ENCODE peak calls at places on chromosomes 2 and 18, in six cellular contexts. S, Q, O, L, T and U are unnamed samples.

GRCh38 chr2:36359006-36359580 is 3.5 kb downstream of the CRIM1 start:
- DNase-seq in S (no peak), Q (no peak), O (no peak), L (no peak), T (no peak), U (no peak)

GRCh38 chr2:238580486-238580885 is 153.8 kb downstream of the ASB1 start:
- DNase-seq in S (no peak), Q (peak), O (no peak), L (peak), T (no peak), U (no peak)

GRCh38 chr2:79432731-79433146 is 80.1 kb upstream of the CTNNA2 start:
- DNase-seq in S (no peak), Q (peak), O (peak), L (no peak), T (no peak), U (no peak)

GRCh38 chr2:234492687-234493086 is 4.2 kb downstream of the ARL4C start:
- DNase-seq in S (no peak), Q (no peak), O (no peak), L (no peak), T (no peak), U (no peak)

GRCh38 chr2:73069041-73069854 is 2.3 kb downstream of the SFXN5 start:
- DNase-seq in S (no peak), Q (no peak), O (no peak), L (no peak), T (no peak), U (no peak)

GRCh38 chr2:173851256-173851655 is 113.9 kb downstream of the SP3 start:
- DNase-seq in S (no peak), Q (no peak), O (no peak), L (no peak), T (peak), U (no peak)

GRCh38 chr2:15765211-15765610 is 173.5 kb downstream of the DDX1 start:
- DNase-seq in S (no peak), Q (no peak), O (no peak), L (no peak), T (no peak), U (no peak)

GRCh38 chr2:10914272-10914693 is 2.5 kb downstream of the KCNF1 start:
- DNase-seq in S (no peak), Q (no peak), O (no peak), L (peak), T (no peak), U (peak)

GRCh38 chr2:98468621-98469236 is 24.1 kb downstream of the INPP4A start:
- DNase-seq in S (no peak), Q (no peak), O (no peak), L (no peak), T (no peak), U (no peak)

GRCh38 chr2:41965886-41966285 is 81.9 kb upstream of the PKDCC start:
- DNase-seq in S (no peak), Q (no peak), O (no peak), L (no peak), T (peak), U (no peak)

GRCh38 chr18:57915848-57916596 is 112.9 kb upstream of the ATP8B1 start:
- DNase-seq in S (no peak), Q (no peak), O (peak), L (no peak), T (no peak), U (no peak)

GRCh38 chr18:35185771-35186170 is 55.1 kb upstream of the ZNF397 start:
- DNase-seq in S (no peak), Q (no peak), O (no peak), L (no peak), T (no peak), U (no peak)

GRCh38 chr2:226536410-226536809 is 263.2 kb downstream of the IRS1 start:
- DNase-seq in S (no peak), Q (no peak), O (no peak), L (no peak), T (no peak), U (no peak)
- TF ChIP-seq POLR2A in S (no peak), Q (no peak), O (no peak), L (no peak), T (no peak), U (no peak)

GRCh38 chr2:182866461-182867369 is at the start of gene FRZB:
- DNase-seq in S (no peak), Q (peak), O (peak), L (peak), T (peak), U (no peak)
- TF ChIP-seq POLR2A in S (no peak), Q (no peak), O (no peak), L (no peak), T (no peak), U (no peak)

DNA sequence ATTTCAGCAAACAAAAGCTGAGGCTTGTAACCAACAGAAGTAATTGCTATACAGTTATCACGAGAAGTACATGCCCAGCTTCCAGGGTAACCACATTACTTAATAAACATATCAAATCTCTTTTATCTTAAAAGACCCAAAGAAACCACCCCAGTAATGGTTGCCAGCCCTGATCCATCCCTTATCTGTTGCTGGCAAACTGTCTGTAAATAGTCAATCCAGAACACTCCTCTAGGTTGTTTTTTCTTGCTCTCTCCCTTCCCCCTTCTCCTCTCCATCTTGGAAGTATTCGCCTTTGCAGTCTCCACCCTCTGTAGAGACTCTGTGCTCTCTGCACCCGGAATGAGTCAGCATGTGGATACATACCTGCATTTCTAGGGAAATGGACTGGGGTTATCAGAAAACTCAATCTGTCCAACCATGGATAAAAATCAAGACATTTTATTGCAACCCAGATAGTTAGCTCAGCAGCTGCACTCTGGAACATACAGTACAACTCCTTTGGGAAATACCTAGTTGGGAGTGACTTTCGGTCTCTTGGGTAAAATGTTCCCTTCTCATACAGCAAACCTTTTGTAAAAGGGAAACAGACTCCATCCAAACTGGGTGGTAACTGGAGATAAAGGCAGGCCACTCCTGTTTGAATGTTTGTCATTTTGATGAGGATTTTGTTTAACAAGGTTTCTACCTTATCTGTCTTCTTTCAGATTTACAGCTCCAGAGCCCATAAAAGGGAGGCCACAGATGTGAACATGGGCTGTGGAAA is 123.5 kb upstream of the FOSL2 start:
- DNase-seq in S (peak), Q (peak), O (peak), L (no peak), T (peak), U (peak)
- TF ChIP-seq POLR2A in S (no peak), Q (no peak), O (no peak), L (no peak), T (no peak), U (no peak)

GRCh38 chr2:85589982-85590791 is 5.4 kb upstream of the RNF181 start:
- DNase-seq in S (no peak), Q (peak), O (peak), L (no peak), T (no peak), U (peak)
- TF ChIP-seq POLR2A in S (no peak), Q (no peak), O (no peak), L (no peak), T (no peak), U (no peak)

GRCh38 chr2:63048367-63049171 is 2.1 kb upstream of the OTX1 start:
- DNase-seq in S (no peak), Q (no peak), O (peak), L (no peak), T (no peak), U (no peak)

GRCh38 chr2:63049291-63050185 is 1.1 kb upstream of the OTX1 start:
- DNase-seq in S (no peak), Q (no peak), O (no peak), L (no peak), T (no peak), U (no peak)

GRCh38 chr2:63050916-63051794 is 525 bp downstream of the OTX1 start:
- DNase-seq in S (no peak), Q (no peak), O (peak), L (no peak), T (no peak), U (no peak)

GRCh38 chr2:63051795-63052333 is 1.2 kb downstream of the OTX1 start:
- DNase-seq in S (no peak), Q (no peak), O (no peak), L (no peak), T (no peak), U (no peak)

DNA sequence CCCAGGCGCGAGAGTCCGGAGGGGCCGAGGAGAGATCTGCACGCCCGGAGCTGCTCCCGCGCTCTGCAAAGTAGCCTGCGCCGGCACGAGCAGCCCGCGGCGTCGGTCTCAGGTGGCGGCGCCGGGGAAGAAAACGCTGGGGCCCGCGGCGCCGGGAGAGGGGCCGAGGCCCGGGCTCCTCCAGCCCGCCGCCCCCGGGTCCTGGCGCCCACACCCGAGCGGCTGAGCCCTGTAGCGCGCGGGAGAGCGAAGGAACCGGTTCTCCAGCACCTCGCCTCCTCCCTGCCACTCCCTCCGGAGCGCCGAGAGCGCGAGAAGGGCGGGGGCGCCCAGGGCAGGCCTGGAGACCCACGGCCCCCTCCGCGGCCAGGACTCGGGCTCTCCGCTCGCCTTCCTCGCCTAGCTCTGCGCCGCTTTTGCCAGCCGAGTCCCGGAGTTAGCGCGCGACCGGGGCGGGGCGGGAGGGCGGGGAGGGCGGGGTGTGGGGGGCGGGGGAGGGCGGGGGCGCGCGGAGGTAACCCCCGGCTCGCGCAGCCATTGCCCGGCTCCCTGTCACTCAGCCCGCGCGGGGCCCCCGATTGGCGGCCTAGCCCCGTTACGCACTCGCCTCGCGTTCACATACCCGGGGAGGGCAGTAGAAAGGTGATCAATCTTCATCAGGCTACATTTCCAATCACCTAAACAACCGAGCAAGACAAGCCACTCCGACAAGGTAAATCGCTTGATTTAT is at the start of gene OTX1:
- DNase-seq in S (peak), Q (peak), O (peak), L (no peak), T (peak), U (peak)
- TF ChIP-seq POLR2A in S (peak), Q (no peak), O (peak), L (no peak), T (no peak), U (peak)

GRCh38 chr18:70289351-70290330 is 796 bp downstream of the SOCS6 start:
- DNase-seq in S (no peak), Q (peak), O (peak), L (no peak), T (no peak), U (no peak)

GRCh38 chr18:70288171-70288850 is 534 bp upstream of the SOCS6 start:
- DNase-seq in S (no peak), Q (peak), O (peak), L (peak), T (peak), U (no peak)

GRCh38 chr18:70290482-70291294 is 1.8 kb downstream of the SOCS6 start:
- DNase-seq in S (no peak), Q (no peak), O (no peak), L (no peak), T (no peak), U (no peak)

GRCh38 chr18:70287731-70288130 is 1.1 kb upstream of the SOCS6 start:
- DNase-seq in S (no peak), Q (no peak), O (no peak), L (no peak), T (no peak), U (no peak)

GRCh38 chr18:70288851-70289328 is at the start of gene SOCS6:
- DNase-seq in S (no peak), Q (peak), O (peak), L (peak), T (peak), U (no peak)
- TF ChIP-seq POLR2A in S (peak), Q (no peak), O (peak), L (no peak), T (no peak), U (peak)

DNA sequence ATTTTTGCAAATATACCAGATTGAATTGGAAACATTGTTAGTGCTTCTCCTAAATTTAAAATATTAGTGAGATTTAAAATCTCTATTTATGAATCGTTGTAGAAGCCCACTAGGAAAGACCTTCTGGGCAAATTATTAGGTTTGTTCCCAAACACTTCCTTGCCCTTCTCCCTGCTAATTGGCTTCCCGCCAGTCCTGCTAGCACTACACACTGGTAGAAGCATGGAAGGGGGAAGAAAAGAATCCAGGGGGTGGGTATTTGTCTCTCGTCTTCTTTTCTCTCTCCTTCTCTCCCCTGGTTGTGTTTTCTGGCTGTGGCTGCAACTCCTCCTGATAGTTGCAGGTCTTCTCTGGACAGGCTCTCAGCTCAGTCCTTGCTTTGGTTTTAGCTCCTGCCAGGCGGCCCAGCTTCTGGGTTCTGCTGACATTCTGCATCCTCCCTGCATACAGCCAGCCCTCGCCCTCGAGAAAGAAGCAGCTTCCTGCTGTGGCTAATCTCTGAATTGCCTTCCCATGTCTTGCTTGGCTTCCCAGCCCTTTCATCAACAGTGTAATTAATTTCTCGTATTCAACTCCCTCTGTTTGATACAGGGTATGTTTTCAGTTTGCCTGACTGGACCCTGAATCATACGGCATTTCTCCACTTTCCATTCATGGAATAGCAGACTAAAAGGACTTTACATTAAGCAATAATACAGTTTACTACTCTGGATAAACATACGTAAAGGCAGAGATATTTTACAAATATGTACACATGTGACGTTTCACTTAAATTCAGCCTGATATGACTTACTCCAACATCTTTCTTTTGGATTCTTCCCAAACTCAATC is 6.9 kb upstream of the PARD3B start:
- DNase-seq in S (no peak), Q (peak), O (peak), L (no peak), T (no peak), U (no peak)
- TF ChIP-seq POLR2A in S (no peak), Q (no peak), O (no peak), L (no peak), T (no peak), U (no peak)

GRCh38 chr2:46915811-46916630 is 415 bp upstream of the MCFD2 start:
- DNase-seq in S (peak), Q (peak), O (peak), L (peak), T (peak), U (peak)
- TF ChIP-seq POLR2A in S (peak), Q (no peak), O (peak), L (no peak), T (peak), U (peak)